ENCODE peak calls at places on chromosomes 2 and 18, in ten cellular contexts. J is GM12891, W is sigmoid colon, R is spleen, T is breast epithelium, K is GM12892, L is endothelial cell of umbilical vein, S is HL-60, B is SK-N-SH, I is upper lobe of left lung. E is an unnamed sample.

GRCh38 chr2:110115291-110116032 is at the start of gene MALL:
- DNase-seq in J (no peak), W (no peak), R (no peak), T (no peak), K (no peak), L (peak), S (no peak), B (peak), I (peak), E (peak)

GRCh38 chr2:144460981-144461766 is 58.7 kb downstream of the ZEB2 start:
- DNase-seq in J (no peak), W (no peak), R (no peak), T (no peak), K (no peak), L (no peak), S (no peak), B (no peak), I (no peak), E (no peak)

GRCh38 chr2:4915348-4915747 is 776.8 kb upstream of the SOX11 start:
- DNase-seq in J (no peak), W (no peak), R (no peak), T (no peak), K (no peak), L (no peak), S (no peak), B (no peak), I (no peak), E (no peak)

GRCh38 chr18:54159916-54160315 is 64.6 kb downstream of the MBD2 start:
- DNase-seq in J (no peak), W (no peak), R (no peak), T (no peak), K (no peak), L (no peak), S (no peak), B (no peak), I (no peak), E (no peak)

GRCh38 chr18:23136326-23137092 is 1.2 kb downstream of the CABLES1 start:
- DNase-seq in J (peak), W (no peak), R (peak), T (peak), K (peak), L (no peak), S (no peak), B (peak), I (peak), E (peak)

GRCh38 chr2:96082211-96083063 is 33.9 kb downstream of the ADRA2B start:
- DNase-seq in J (no peak), W (no peak), R (peak), T (peak), K (no peak), L (no peak), S (no peak), B (no peak), I (peak), E (no peak)

GRCh38 chr18:22348521-22349316 is 69.0 kb downstream of the CTAGE1 start:
- DNase-seq in J (no peak), W (no peak), R (peak), T (peak), K (no peak), L (peak), S (no peak), B (no peak), I (peak), E (peak)

GRCh38 chr2:207768168-207768890 is 1.4 kb downstream of the FZD5 start:
- DNase-seq in J (no peak), W (peak), R (peak), T (peak), K (peak), L (peak), S (no peak), B (peak), I (peak), E (peak)

GRCh38 chr2:169042856-169043255 is 11.7 kb upstream of the ABCB11 start:
- DNase-seq in J (no peak), W (no peak), R (no peak), T (no peak), K (no peak), L (no peak), S (no peak), B (no peak), I (no peak), E (no peak)

GRCh38 chr18:77124452-77124922 is 8.1 kb downstream of the MBP start:
- DNase-seq in J (no peak), W (peak), R (peak), T (no peak), K (no peak), L (no peak), S (no peak), B (no peak), I (peak), E (no peak)

GRCh38 chr2:241728627-241729026 is 5.8 kb upstream of the D2HGDH start:
- DNase-seq in J (no peak), W (no peak), R (peak), T (no peak), K (no peak), L (peak), S (no peak), B (peak), I (no peak), E (no peak)

GRCh38 chr2:203705184-203705583 is 1.3 kb upstream of the CD28 start:
- DNase-seq in J (no peak), W (no peak), R (no peak), T (no peak), K (no peak), L (no peak), S (no peak), B (no peak), I (no peak), E (no peak)

GRCh38 chr18:25795178-25795577 is 295.2 kb downstream of the SS18 start:
- DNase-seq in J (no peak), W (no peak), R (no peak), T (no peak), K (no peak), L (no peak), S (no peak), B (no peak), I (no peak), E (no peak)

GRCh38 chr18:12278765-12279682 is 24.9 kb downstream of the CIDEA start:
- DNase-seq in J (no peak), W (peak), R (no peak), T (peak), K (no peak), L (peak), S (no peak), B (no peak), I (peak), E (peak)

GRCh38 chr2:39380525-39381150 is 56.4 kb downstream of the MAP4K3 start:
- DNase-seq in J (no peak), W (no peak), R (no peak), T (no peak), K (no peak), L (peak), S (no peak), B (no peak), I (no peak), E (no peak)

GRCh38 chr2:233225230-233226068 is 26.0 kb upstream of the ATG16L1 start:
- DNase-seq in J (no peak), W (no peak), R (no peak), T (no peak), K (no peak), L (no peak), S (no peak), B (no peak), I (no peak), E (no peak)

GRCh38 chr18:55102508-55102907 is 143.2 kb upstream of the CCDC68 start:
- DNase-seq in J (no peak), W (no peak), R (no peak), T (no peak), K (no peak), L (no peak), S (no peak), B (no peak), I (no peak), E (no peak)

GRCh38 chr2:238320648-238321281 is 447 bp downstream of the TRAF3IP1 start:
- DNase-seq in J (no peak), W (peak), R (no peak), T (no peak), K (no peak), L (no peak), S (no peak), B (peak), I (no peak), E (no peak)

DNA sequence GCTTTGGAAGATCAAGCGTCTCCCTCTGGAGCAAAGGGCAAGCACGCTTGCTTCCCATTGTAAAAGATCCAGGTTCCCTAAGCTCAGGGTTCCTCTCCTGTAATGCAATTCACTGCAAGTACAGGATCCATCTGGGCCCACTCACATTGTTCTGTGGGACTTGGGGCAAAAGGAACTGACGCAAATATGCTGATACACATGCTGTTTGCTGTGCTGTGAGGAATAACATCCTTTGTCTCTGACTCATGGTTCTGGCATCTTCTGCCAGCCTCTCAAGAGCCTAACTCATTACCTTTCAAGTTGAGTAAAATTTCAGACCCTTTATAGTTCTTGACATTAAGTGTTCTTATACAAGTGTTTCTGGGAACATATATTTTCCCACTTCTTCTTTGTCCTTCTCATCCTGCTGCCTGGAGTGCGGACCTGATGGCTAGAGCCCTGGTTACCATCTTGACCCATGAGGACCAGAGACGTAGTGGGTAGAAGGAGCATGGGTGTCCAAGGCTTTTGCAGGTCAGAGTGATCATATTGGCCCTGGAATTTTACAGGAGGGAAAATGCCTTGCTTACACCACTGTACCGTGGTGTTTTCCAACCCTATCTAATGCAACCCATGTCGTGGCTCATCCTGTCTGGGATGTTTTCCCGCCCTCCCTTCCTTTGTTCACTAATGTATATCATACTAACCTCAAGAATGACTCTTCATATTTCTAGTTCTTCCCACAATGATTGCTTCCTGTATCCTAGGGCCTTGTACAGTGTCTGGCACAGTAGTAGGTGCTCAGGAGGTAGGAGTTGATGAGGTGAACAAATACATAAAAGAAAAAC is 145.7 kb upstream of the GLI2 start:
- DNase-seq in J (no peak), W (no peak), R (no peak), T (no peak), K (no peak), L (peak), S (no peak), B (no peak), I (peak), E (no peak)
- TF ChIP-seq POLR2AphosphoS5 in J (no peak), W (no peak), R (no peak), T (no peak), K (no peak), L (no peak), S (no peak), B (no peak), I (peak), E (no peak)

GRCh38 chr18:79222790-79223189 is 153.6 kb downstream of the ATP9B start:
- DNase-seq in J (no peak), W (no peak), R (no peak), T (no peak), K (no peak), L (no peak), S (no peak), B (no peak), I (no peak), E (no peak)
- TF ChIP-seq POLR2AphosphoS5 in J (no peak), W (no peak), R (no peak), T (no peak), K (no peak), L (no peak), S (no peak), B (no peak), I (no peak), E (no peak)

GRCh38 chr2:24080721-24081120 is 3.9 kb downstream of the TP53I3 start:
- DNase-seq in J (no peak), W (no peak), R (no peak), T (no peak), K (no peak), L (no peak), S (no peak), B (no peak), I (no peak), E (no peak)
- TF ChIP-seq POLR2AphosphoS5 in J (no peak), W (no peak), R (no peak), T (no peak), K (no peak), L (no peak), S (no peak), B (no peak), I (no peak), E (no peak)

GRCh38 chr2:230773039-230773773 is 60.6 kb downstream of the CAB39 start:
- DNase-seq in J (no peak), W (no peak), R (no peak), T (no peak), K (no peak), L (no peak), S (no peak), B (no peak), I (no peak), E (no peak)

GRCh38 chr2:230777681-230778080 is 65.0 kb downstream of the CAB39 start:
- DNase-seq in J (no peak), W (no peak), R (no peak), T (no peak), K (no peak), L (peak), S (no peak), B (no peak), I (no peak), E (no peak)

GRCh38 chr2:230772189-230772588 is 59.5 kb downstream of the CAB39 start:
- DNase-seq in J (no peak), W (no peak), R (no peak), T (no peak), K (no peak), L (no peak), S (no peak), B (no peak), I (no peak), E (no peak)

GRCh38 chr2:230775737-230776136 is 63.1 kb downstream of the CAB39 start:
- DNase-seq in J (no peak), W (no peak), R (no peak), T (no peak), K (no peak), L (no peak), S (no peak), B (no peak), I (no peak), E (no peak)

DNA sequence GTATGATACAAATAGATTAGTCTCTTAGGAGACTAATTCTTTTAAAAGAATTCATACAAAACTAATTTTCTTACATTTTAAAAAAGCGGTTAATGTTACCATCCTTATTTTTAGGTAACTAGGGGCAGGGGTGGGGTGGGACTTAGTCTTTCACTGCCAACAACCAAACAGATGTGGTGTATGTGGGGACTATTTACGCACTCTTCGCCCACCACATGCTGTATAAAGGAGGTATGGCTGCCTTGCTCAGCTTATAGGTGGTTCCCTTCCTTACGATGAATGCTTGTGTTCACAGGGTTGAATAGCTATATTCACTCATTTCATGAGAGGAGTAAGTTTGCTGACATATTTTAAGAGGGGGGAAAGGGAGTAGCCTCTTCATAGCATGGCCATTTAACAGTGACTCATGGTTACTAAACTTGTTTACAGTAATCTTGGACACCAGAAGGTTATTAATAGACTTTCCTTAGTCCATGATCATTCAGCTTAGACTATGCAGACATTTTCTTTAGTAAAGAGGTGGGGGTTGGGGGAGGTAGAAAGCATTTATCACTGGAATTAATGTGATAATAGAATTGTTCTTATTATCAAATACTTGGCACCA is 61.8 kb downstream of the CAB39 start:
- DNase-seq in J (no peak), W (no peak), R (no peak), T (no peak), K (no peak), L (peak), S (no peak), B (no peak), I (no peak), E (no peak)
- TF ChIP-seq POLR2AphosphoS5 in J (no peak), W (no peak), R (no peak), T (no peak), K (no peak), L (no peak), S (no peak), B (no peak), I (no peak), E (no peak)

DNA sequence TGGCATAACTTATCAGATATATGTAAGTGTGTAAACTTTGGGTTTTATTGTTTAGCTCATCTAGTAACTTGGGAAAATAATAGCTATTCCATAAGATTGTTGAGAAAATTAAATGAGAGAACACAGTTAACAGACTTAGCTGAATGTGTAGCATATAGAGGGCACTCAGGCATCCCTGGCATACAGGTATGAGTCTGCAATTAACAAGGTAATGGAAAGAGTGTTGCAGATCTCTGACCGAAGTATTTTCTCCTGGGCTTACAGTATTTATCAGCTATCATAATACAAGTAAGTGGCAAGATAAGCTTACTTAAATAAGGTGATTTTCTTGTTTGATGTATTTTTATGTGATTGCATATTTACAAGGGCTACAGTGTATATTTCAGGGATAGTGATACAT is 7.9 kb upstream of the COBLL1 start:
- DNase-seq in J (no peak), W (no peak), R (no peak), T (no peak), K (no peak), L (no peak), S (no peak), B (no peak), I (no peak), E (no peak)
- TF ChIP-seq POLR2AphosphoS5 in J (no peak), W (no peak), R (no peak), T (no peak), K (no peak), L (no peak), S (no peak), B (no peak), I (no peak), E (no peak)

DNA sequence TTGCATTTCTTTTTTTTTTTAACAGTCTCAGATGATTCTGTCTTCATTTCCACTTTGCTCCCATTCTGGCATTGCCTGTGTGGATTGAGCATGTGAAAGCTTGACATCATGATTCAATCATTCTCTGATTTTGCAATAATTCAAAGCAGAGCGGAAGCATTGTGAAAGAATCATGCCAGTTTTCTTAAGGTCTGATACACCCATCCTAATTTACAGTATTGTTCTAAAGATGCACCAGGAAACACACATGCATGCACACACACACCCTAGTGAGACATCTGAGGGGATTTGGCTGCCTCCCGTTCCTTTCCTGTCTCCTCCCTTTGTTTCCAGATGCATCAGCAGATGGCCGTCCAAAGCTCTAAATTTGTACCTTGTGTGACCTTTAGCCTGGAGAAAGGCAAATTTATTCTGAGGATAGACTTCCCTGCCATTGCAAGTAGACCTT is 97.3 kb downstream of the FMNL2 start:
- DNase-seq in J (no peak), W (no peak), R (no peak), T (no peak), K (no peak), L (no peak), S (peak), B (no peak), I (peak), E (no peak)
- TF ChIP-seq POLR2AphosphoS5 in J (no peak), W (no peak), R (no peak), T (no peak), K (no peak), L (no peak), S (no peak), B (no peak), I (peak), E (no peak)